ENCODE peak calls at places on chromosomes 4 and X, in ten cellular contexts. One of them, this sample, is unnamed.

GRCh38 chr4:67035501-67035900 is 509.8 kb downstream of the CENPC start:
- DNase-seq in ecto neural progenitor cell: no peak
- DNase-seq in stimulated activated CD4-positive, alpha-beta T cell treated with anti-CD3 and anti-CD28 coated beads, Interleukin-12 subunit alpha, Interleukin-12 subunit beta, amount 100 ng/mL, for 48 hours: no peak
- DNase-seq in NCI-H1930: no peak
- DNase-seq in NCI-H1436: no peak
- DNase-seq in mammary epithelial cell: peak
- DNase-seq in RWPE2: no peak
- DNase-seq in iris pigment epithelial cell: peak
- DNase-seq in NCI-H1694 treated with DMSO at 0.1 percent for 48 hours: no peak
- DNase-seq in NAMALWA: no peak
- DNase-seq in this sample: no peak

GRCh38 chrX:367349-367748 is 19.4 kb downstream of the PPP2R3B start:
- DNase-seq in ecto neural progenitor cell: no peak
- DNase-seq in stimulated activated CD4-positive, alpha-beta T cell treated with anti-CD3 and anti-CD28 coated beads, Interleukin-12 subunit alpha, Interleukin-12 subunit beta, amount 100 ng/mL, for 48 hours: no peak
- DNase-seq in NCI-H1930: no peak
- DNase-seq in NCI-H1436: no peak
- DNase-seq in mammary epithelial cell: no peak
- DNase-seq in RWPE2: no peak
- DNase-seq in iris pigment epithelial cell: no peak
- DNase-seq in NCI-H1694 treated with DMSO at 0.1 percent for 48 hours: no peak
- DNase-seq in NAMALWA: no peak
- DNase-seq in this sample: no peak

GRCh38 chr4:168690199-168690598 is 193.3 kb downstream of the PALLD start:
- DNase-seq in ecto neural progenitor cell: no peak
- DNase-seq in stimulated activated CD4-positive, alpha-beta T cell treated with anti-CD3 and anti-CD28 coated beads, Interleukin-12 subunit alpha, Interleukin-12 subunit beta, amount 100 ng/mL, for 48 hours: no peak
- DNase-seq in NCI-H1930: no peak
- DNase-seq in NCI-H1436: no peak
- DNase-seq in mammary epithelial cell: no peak
- DNase-seq in RWPE2: no peak
- DNase-seq in iris pigment epithelial cell: no peak
- DNase-seq in NCI-H1694 treated with DMSO at 0.1 percent for 48 hours: no peak
- DNase-seq in NAMALWA: no peak
- DNase-seq in this sample: no peak

GRCh38 chr4:164501074-164501473 is 252.9 kb upstream of the SMIM31 start:
- DNase-seq in ecto neural progenitor cell: no peak
- DNase-seq in stimulated activated CD4-positive, alpha-beta T cell treated with anti-CD3 and anti-CD28 coated beads, Interleukin-12 subunit alpha, Interleukin-12 subunit beta, amount 100 ng/mL, for 48 hours: no peak
- DNase-seq in NCI-H1930: no peak
- DNase-seq in NCI-H1436: no peak
- DNase-seq in mammary epithelial cell: peak
- DNase-seq in RWPE2: no peak
- DNase-seq in iris pigment epithelial cell: peak
- DNase-seq in NCI-H1694 treated with DMSO at 0.1 percent for 48 hours: no peak
- DNase-seq in NAMALWA: no peak
- DNase-seq in this sample: no peak

GRCh38 chr4:176467011-176467410 is 147.2 kb downstream of the SPCS3 start:
- DNase-seq in ecto neural progenitor cell: no peak
- DNase-seq in stimulated activated CD4-positive, alpha-beta T cell treated with anti-CD3 and anti-CD28 coated beads, Interleukin-12 subunit alpha, Interleukin-12 subunit beta, amount 100 ng/mL, for 48 hours: no peak
- DNase-seq in NCI-H1930: no peak
- DNase-seq in NCI-H1436: no peak
- DNase-seq in mammary epithelial cell: no peak
- DNase-seq in RWPE2: no peak
- DNase-seq in iris pigment epithelial cell: no peak
- DNase-seq in NCI-H1694 treated with DMSO at 0.1 percent for 48 hours: no peak
- DNase-seq in NAMALWA: no peak
- DNase-seq in this sample: no peak

GRCh38 chr4:16893141-16893571 is 5.3 kb downstream of the LDB2 start:
- DNase-seq in ecto neural progenitor cell: no peak
- DNase-seq in stimulated activated CD4-positive, alpha-beta T cell treated with anti-CD3 and anti-CD28 coated beads, Interleukin-12 subunit alpha, Interleukin-12 subunit beta, amount 100 ng/mL, for 48 hours: no peak
- DNase-seq in NCI-H1930: no peak
- DNase-seq in NCI-H1436: no peak
- DNase-seq in mammary epithelial cell: no peak
- DNase-seq in RWPE2: no peak
- DNase-seq in iris pigment epithelial cell: no peak
- DNase-seq in NCI-H1694 treated with DMSO at 0.1 percent for 48 hours: no peak
- DNase-seq in NAMALWA: no peak
- DNase-seq in this sample: no peak

GRCh38 chrX:47583240-47583861 is 1.1 kb downstream of the TIMP1 start:
- DNase-seq in ecto neural progenitor cell: peak
- DNase-seq in stimulated activated CD4-positive, alpha-beta T cell treated with anti-CD3 and anti-CD28 coated beads, Interleukin-12 subunit alpha, Interleukin-12 subunit beta, amount 100 ng/mL, for 48 hours: no peak
- DNase-seq in NCI-H1930: no peak
- DNase-seq in NCI-H1436: no peak
- DNase-seq in mammary epithelial cell: no peak
- DNase-seq in RWPE2: no peak
- DNase-seq in iris pigment epithelial cell: no peak
- DNase-seq in NCI-H1694 treated with DMSO at 0.1 percent for 48 hours: no peak
- DNase-seq in NAMALWA: no peak
- DNase-seq in this sample: no peak

GRCh38 chrX:114976321-114976720 is 41.1 kb downstream of the IL13RA2 start:
- DNase-seq in ecto neural progenitor cell: no peak
- DNase-seq in stimulated activated CD4-positive, alpha-beta T cell treated with anti-CD3 and anti-CD28 coated beads, Interleukin-12 subunit alpha, Interleukin-12 subunit beta, amount 100 ng/mL, for 48 hours: no peak
- DNase-seq in NCI-H1930: no peak
- DNase-seq in NCI-H1436: no peak
- DNase-seq in mammary epithelial cell: peak
- DNase-seq in RWPE2: no peak
- DNase-seq in iris pigment epithelial cell: peak
- DNase-seq in NCI-H1694 treated with DMSO at 0.1 percent for 48 hours: no peak
- DNase-seq in NAMALWA: no peak
- DNase-seq in this sample: no peak

GRCh38 chr4:13248621-13249298 is 235.4 kb downstream of the RAB28 start:
- DNase-seq in ecto neural progenitor cell: no peak
- DNase-seq in stimulated activated CD4-positive, alpha-beta T cell treated with anti-CD3 and anti-CD28 coated beads, Interleukin-12 subunit alpha, Interleukin-12 subunit beta, amount 100 ng/mL, for 48 hours: no peak
- DNase-seq in NCI-H1930: no peak
- DNase-seq in NCI-H1436: no peak
- DNase-seq in mammary epithelial cell: no peak
- DNase-seq in RWPE2: no peak
- DNase-seq in iris pigment epithelial cell: peak
- DNase-seq in NCI-H1694 treated with DMSO at 0.1 percent for 48 hours: no peak
- DNase-seq in NAMALWA: peak
- DNase-seq in this sample: no peak

GRCh38 chrX:22686138-22686541 is 313.6 kb upstream of the DDX53 start:
- DNase-seq in ecto neural progenitor cell: no peak
- DNase-seq in stimulated activated CD4-positive, alpha-beta T cell treated with anti-CD3 and anti-CD28 coated beads, Interleukin-12 subunit alpha, Interleukin-12 subunit beta, amount 100 ng/mL, for 48 hours: no peak
- DNase-seq in NCI-H1930: peak
- DNase-seq in NCI-H1436: peak
- DNase-seq in mammary epithelial cell: no peak
- DNase-seq in RWPE2: no peak
- DNase-seq in iris pigment epithelial cell: peak
- DNase-seq in NCI-H1694 treated with DMSO at 0.1 percent for 48 hours: peak
- DNase-seq in NAMALWA: peak
- DNase-seq in this sample: no peak

GRCh38 chrX:31268359-31268758 is 196.5 kb upstream of the FTHL17 start:
- DNase-seq in ecto neural progenitor cell: no peak
- DNase-seq in stimulated activated CD4-positive, alpha-beta T cell treated with anti-CD3 and anti-CD28 coated beads, Interleukin-12 subunit alpha, Interleukin-12 subunit beta, amount 100 ng/mL, for 48 hours: no peak
- DNase-seq in NCI-H1930: no peak
- DNase-seq in NCI-H1436: no peak
- DNase-seq in mammary epithelial cell: no peak
- DNase-seq in RWPE2: no peak
- DNase-seq in iris pigment epithelial cell: peak
- DNase-seq in NCI-H1694 treated with DMSO at 0.1 percent for 48 hours: no peak
- DNase-seq in NAMALWA: no peak
- DNase-seq in this sample: no peak